ENCODE peak calls at places on chromosomes 2 and 18, in six cellular contexts. Q is A172; F is fibroblast of lung; H is NCI-H1092 treated with DMSO at 0.1 percent for 48 hours; U is activated effector memory CD4-positive, alpha-beta T cell treated with anti-CD3 and anti-CD28 coated beads, Interleukin-2, amount 50 U/mL, for 16 hours; W is NCI-H524. C is an unnamed sample.
A peak's percentile ranks its signal among the peaks of the same experiment; 100 is the strongest.

GRCh38 chr2:219457784-219458369 is 23.2 kb downstream of the SPEG start:
- DNase-seq in Q (no peak), F (no peak), H (no peak), U (no peak), W (peak; percentile 3), C (no peak)

GRCh38 chr2:218873359-218874194 is 7.1 kb upstream of the WNT10A start:
- DNase-seq in Q (no peak), F (no peak), H (no peak), U (no peak), W (no peak), C (no peak)

GRCh38 chr2:37425408-37425807 is 81.0 kb downstream of the QPCT start:
- DNase-seq in Q (no peak), F (no peak), H (no peak), U (no peak), W (no peak), C (no peak)

GRCh38 chr2:30691948-30692828 is 115.1 kb downstream of the CAPN13 start:
- DNase-seq in Q (no peak), F (no peak), H (no peak), U (no peak), W (no peak), C (no peak)

GRCh38 chr2:66862871-66863650 is 428.1 kb downstream of the MEIS1 start:
- DNase-seq in Q (peak; percentile 13), F (peak; percentile 79), H (no peak), U (no peak), W (no peak), C (no peak)

GRCh38 chr2:25132296-25132630 is 36.1 kb downstream of the POMC start:
- DNase-seq in Q (no peak), F (peak; percentile 3), H (no peak), U (no peak), W (no peak), C (no peak)

GRCh38 chr18:44464401-44465185 is 216.1 kb upstream of the SETBP1 start:
- DNase-seq in Q (no peak), F (peak; percentile 81), H (no peak), U (no peak), W (no peak), C (no peak)

GRCh38 chr2:127153691-127154158 is 46.8 kb upstream of the BIN1 start:
- DNase-seq in Q (peak; percentile 96), F (peak; percentile 96), H (no peak), U (peak; percentile 22), W (no peak), C (no peak)

GRCh38 chr2:207162319-207162718 is 3.4 kb downstream of the KLF7 start:
- DNase-seq in Q (no peak), F (peak; percentile 87), H (no peak), U (no peak), W (no peak), C (no peak)

GRCh38 chr18:6629635-6630140 is 99.8 kb upstream of the ARHGAP28 start:
- DNase-seq in Q (peak; percentile 41), F (peak; percentile 82), H (no peak), U (no peak), W (no peak), C (no peak)

GRCh38 chr18:58417752-58418151 is 211.1 kb downstream of the ALPK2 start:
- DNase-seq in Q (peak; percentile 58), F (peak; percentile 83), H (no peak), U (no peak), W (no peak), C (peak; percentile 81)

GRCh38 chr2:2931676-2932075 is 445.9 kb downstream of the EIPR1 start:
- DNase-seq in Q (no peak), F (no peak), H (no peak), U (no peak), W (no peak), C (no peak)

GRCh38 chr2:48545244-48545643 is 15.3 kb downstream of the STON1 start:
- DNase-seq in Q (no peak), F (no peak), H (no peak), U (no peak), W (no peak), C (no peak)

GRCh38 chr2:176122633-176123482 is at the start of gene HOXD9:
- DNase-seq in Q (no peak), F (no peak), H (no peak), U (no peak), W (peak; percentile 54), C (no peak)

GRCh38 chr2:216302981-216303676 is 69.2 kb downstream of the MARCHF4 start:
- DNase-seq in Q (no peak), F (peak; percentile 92), H (no peak), U (no peak), W (no peak), C (no peak)

GRCh38 chr2:175903384-175903936 is 98.6 kb downstream of the LNPK start:
- DNase-seq in Q (no peak), F (no peak), H (no peak), U (no peak), W (no peak), C (no peak)

GRCh38 chr2:206430452-206430851 is 12.9 kb upstream of the ADAM23 start:
- DNase-seq in Q (no peak), F (no peak), H (no peak), U (no peak), W (no peak), C (no peak)

GRCh38 chr2:176388886-176389285 is 119.6 kb downstream of the MTX2 start:
- DNase-seq in Q (peak; percentile 14), F (peak; percentile 67), H (no peak), U (no peak), W (no peak), C (no peak)

GRCh38 chr2:201644001-201644400 is 698 bp upstream of the TMEM237 start:
- DNase-seq in Q (peak; percentile 59), F (peak; percentile 63), H (no peak), U (no peak), W (no peak), C (no peak)

GRCh38 chr2:205767617-205768016 is 85.3 kb downstream of the NRP2 start:
- DNase-seq in Q (no peak), F (no peak), H (no peak), U (no peak), W (no peak), C (no peak)

GRCh38 chr18:274313-274712 is 6.5 kb upstream of the THOC1 start:
- DNase-seq in Q (no peak), F (no peak), H (no peak), U (no peak), W (no peak), C (no peak)

GRCh38 chr18:23281626-23282436 is 146.5 kb downstream of the CABLES1 start:
- DNase-seq in Q (peak; percentile 70), F (peak; percentile 61), H (no peak), U (no peak), W (no peak), C (no peak)

GRCh38 chr18:50297621-50298442 is 10.3 kb upstream of the CXXC1 start:
- DNase-seq in Q (no peak), F (peak; percentile 73), H (peak; percentile 51), U (peak; percentile 85), W (no peak), C (peak; percentile 78)

GRCh38 chr2:45256867-45257641 is 247.8 kb upstream of the SIX2 start:
- DNase-seq in Q (no peak), F (no peak), H (peak; percentile 67), U (no peak), W (no peak), C (peak; percentile 68)

GRCh38 chr2:29755829-29756228 is 165.6 kb downstream of the ALK start:
- DNase-seq in Q (no peak), F (no peak), H (no peak), U (no peak), W (no peak), C (no peak)

GRCh38 chr18:12540751-12541150 is 117.2 kb downstream of the SPIRE1 start:
- DNase-seq in Q (no peak), F (no peak), H (no peak), U (no peak), W (no peak), C (no peak)

GRCh38 chr2:7449287-7449686 is 532.1 kb downstream of the RNF144A start:
- DNase-seq in Q (no peak), F (no peak), H (no peak), U (no peak), W (no peak), C (no peak)

GRCh38 chr18:60552948-60553347 is 180.4 kb upstream of the MC4R start:
- DNase-seq in Q (no peak), F (no peak), H (no peak), U (no peak), W (no peak), C (no peak)

GRCh38 chr2:240021488-240022104 is 3.5 kb downstream of the NDUFA10 start:
- DNase-seq in Q (peak; percentile 63), F (peak; percentile 35), H (peak; percentile 0), U (peak; percentile 88), W (no peak), C (peak; percentile 60)

GRCh38 chr2:106159867-106160785 is 34.0 kb downstream of the UXS1 start:
- DNase-seq in Q (no peak), F (no peak), H (no peak), U (peak; percentile 86), W (no peak), C (no peak)

GRCh38 chr2:128874608-128875007 is 555.9 kb upstream of the HS6ST1 start:
- DNase-seq in Q (no peak), F (no peak), H (no peak), U (no peak), W (no peak), C (no peak)

GRCh38 chr2:25787020-25787419 is 91.3 kb downstream of the ASXL2 start:
- DNase-seq in Q (no peak), F (no peak), H (no peak), U (no peak), W (no peak), C (no peak)

GRCh38 chr2:45577426-45577825 is 33.6 kb downstream of the SRBD1 start:
- DNase-seq in Q (no peak), F (peak; percentile 60), H (no peak), U (no peak), W (no peak), C (no peak)

GRCh38 chr2:9897331-9897737 is 54.1 kb downstream of the TAF1B start:
- DNase-seq in Q (peak; percentile 82), F (peak; percentile 94), H (no peak), U (peak; percentile 67), W (no peak), C (no peak)

GRCh38 chr2:25699206-25699605 is 25.8 kb upstream of the DTNB start:
- DNase-seq in Q (no peak), F (no peak), H (no peak), U (no peak), W (peak; percentile 71), C (no peak)